ENCODE peak calls at places on chromosomes 13 and 19, in six cellular contexts. F is midbrain, U is COR-L47, G is anterior cingulate cortex, K is A549, R is cerebellar cortex. A is an unnamed sample.

GRCh38 chr19:48478339-48479061 is 9.3 kb downstream of the CYTH2 start:
- DNase-seq in F (no peak), U (no peak), G (no peak), K (no peak), R (no peak), A (no peak)

GRCh38 chr19:49425922-49426592 is 869 bp downstream of the GFY start:
- DNase-seq in F (no peak), U (no peak), G (no peak), K (no peak), R (peak; percentile 69), A (no peak)

GRCh38 chr19:48194041-48194871 is 23.8 kb downstream of the ZSWIM9 start:
- DNase-seq in F (no peak), U (no peak), G (no peak), K (no peak), R (no peak), A (peak; percentile 32)

GRCh38 chr13:25770601-25771000 is 281.2 kb downstream of the SHISA2 start:
- DNase-seq in F (no peak), U (no peak), G (no peak), K (no peak), R (no peak), A (no peak)

GRCh38 chr13:94128430-94128829 is 351.1 kb downstream of the DCT start:
- DNase-seq in F (peak; percentile 46), U (no peak), G (peak; percentile 5), K (no peak), R (peak; percentile 17), A (no peak)

GRCh38 chr19:17576758-17577532 is 21.5 kb downstream of the COLGALT1 start:
- DNase-seq in F (no peak), U (no peak), G (no peak), K (peak; percentile 84), R (peak; percentile 78), A (no peak)

GRCh38 chr13:20977394-20977793 is 74.8 kb upstream of the XPO4 start:
- DNase-seq in F (no peak), U (no peak), G (no peak), K (no peak), R (no peak), A (no peak)

GRCh38 chr13:43865892-43866291 is 13.6 kb downstream of the CCDC122 start:
- DNase-seq in F (no peak), U (no peak), G (no peak), K (peak; percentile 35), R (no peak), A (peak; percentile 59)

GRCh38 chr13:83378901-83379300 is 503.4 kb downstream of the SLITRK1 start:
- DNase-seq in F (no peak), U (no peak), G (no peak), K (no peak), R (no peak), A (no peak)

GRCh38 chr13:40341501-40341900 is 324.9 kb downstream of the FOXO1 start:
- DNase-seq in F (no peak), U (no peak), G (no peak), K (no peak), R (no peak), A (no peak)

GRCh38 chr13:113546571-113547247 is 37.8 kb upstream of the TFDP1 start:
- DNase-seq in F (no peak), U (no peak), G (no peak), K (no peak), R (peak; percentile 51), A (peak; percentile 30)

GRCh38 chr13:51494151-51494550 is 41.3 kb upstream of the INTS6 start:
- DNase-seq in F (no peak), U (no peak), G (no peak), K (no peak), R (no peak), A (no peak)

GRCh38 chr19:3210347-3211017 is 14.0 kb upstream of the CELF5 start:
- DNase-seq in F (no peak), U (no peak), G (no peak), K (peak; percentile 35), R (peak; percentile 35), A (peak; percentile 38)

GRCh38 chr19:51005248-51005647 is 3.8 kb upstream of the KLK8 start:
- DNase-seq in F (no peak), U (no peak), G (no peak), K (no peak), R (no peak), A (no peak)

A was measured in dermis microvascular lymphatic vessel endothelial cell.